ENCODE peak calls at places on chromosomes 2 and 18, in nine cellular contexts. Q, Y, I, C, P, A, R, G and S are unnamed samples.

GRCh38 chr18:5542393-5543035 is 1.3 kb downstream of the EPB41L3 start:
- DNase-seq in P (peak), Q (no peak), R (no peak), A (peak), I (no peak), Y (peak), G (no peak), C (no peak), S (no peak)

GRCh38 chr2:101328474-101329007 is 20.0 kb upstream of the RNF149 start:
- DNase-seq in Y (no peak), P (no peak), I (no peak), A (no peak), G (no peak), Q (no peak), C (no peak), R (no peak), S (no peak)

GRCh38 chr18:32798209-32798960 is 25.6 kb upstream of the KLHL14 start:
- DNase-seq in Y (no peak), A (no peak), Q (no peak), C (no peak), R (no peak), G (no peak), I (no peak), P (no peak), S (no peak)

GRCh38 chr2:125696573-125696972 is 959.4 kb upstream of the GYPC start:
- DNase-seq in Q (no peak), A (no peak), R (no peak), Y (no peak), I (no peak), G (no peak), C (no peak), P (no peak), S (no peak)

GRCh38 chr2:30511122-30512083 is 64.4 kb downstream of the LCLAT1 start:
- DNase-seq in Y (peak), Q (no peak), G (no peak), A (no peak), R (no peak), P (no peak), C (no peak), I (no peak), S (no peak)

GRCh38 chr18:36578871-36579270 is 249.9 kb downstream of the TPGS2 start:
- DNase-seq in G (no peak), R (no peak), Y (no peak), C (no peak), P (no peak), Q (no peak), A (no peak), I (no peak), S (no peak)

GRCh38 chr2:164785447-164785846 is 56.2 kb downstream of the COBLL1 start:
- DNase-seq in Q (no peak), A (no peak), C (no peak), I (no peak), G (no peak), Y (no peak), P (no peak), R (no peak), S (no peak)

GRCh38 chr2:10788855-10789254 is 23.7 kb downstream of the PDIA6 start:
- DNase-seq in G (no peak), A (no peak), P (no peak), Y (no peak), R (no peak), I (no peak), Q (no peak), C (no peak), S (no peak)

GRCh38 chr2:165474621-165475269 is 5.2 kb downstream of the CSRNP3 start:
- DNase-seq in Q (no peak), Y (no peak), G (no peak), A (no peak), C (no peak), I (no peak), P (no peak), R (no peak), S (no peak)

GRCh38 chr2:100976634-100977391 is 25.3 kb upstream of the RPL31 start:
- DNase-seq in R (no peak), Y (no peak), C (no peak), P (no peak), Q (no peak), A (no peak), I (no peak), G (peak), S (no peak)

GRCh38 chr2:176178807-176179271 is 9.6 kb upstream of the HOXD1 start:
- DNase-seq in G (no peak), C (no peak), P (peak), Y (no peak), Q (no peak), R (no peak), I (no peak), A (no peak), S (no peak)
- H3K27ac ChIP-seq in G (no peak), C (no peak), P (no peak), Y (no peak), Q (no peak), R (no peak), I (no peak), A (no peak), S (no peak)

GRCh38 chr2:240604939-240605716 is 18.6 kb downstream of the CAPN10 start:
- DNase-seq in Y (no peak), G (no peak), R (no peak), Q (no peak), P (no peak), I (no peak), C (no peak), A (peak), S (no peak)
- H3K27ac ChIP-seq in Y (no peak), G (peak), R (no peak), Q (no peak), P (no peak), I (peak), C (no peak), A (no peak), S (peak)

GRCh38 chr2:8634466-8635172 is 47.2 kb upstream of the ID2 start:
- DNase-seq in C (no peak), Y (no peak), A (no peak), Q (no peak), G (no peak), R (no peak), P (no peak), I (no peak), S (no peak)

GRCh38 chr2:8638327-8638726 is 43.5 kb upstream of the ID2 start:
- DNase-seq in C (no peak), A (no peak), I (no peak), R (no peak), G (no peak), Q (no peak), Y (no peak), P (peak), S (no peak)

GRCh38 chr2:8636691-8637636 is 44.9 kb upstream of the ID2 start:
- DNase-seq in I (no peak), A (no peak), Y (no peak), C (no peak), Q (no peak), R (no peak), P (peak), G (no peak), S (no peak)

GRCh38 chr2:8633735-8634313 is 48.0 kb upstream of the ID2 start:
- DNase-seq in R (peak), G (no peak), Q (no peak), A (no peak), Y (no peak), I (no peak), P (no peak), C (no peak), S (no peak)

GRCh38 chr2:8636041-8636491 is 45.8 kb upstream of the ID2 start:
- DNase-seq in A (no peak), G (no peak), C (no peak), Y (no peak), P (no peak), R (no peak), I (no peak), Q (no peak), S (no peak)
- H3K27ac ChIP-seq in A (no peak), G (no peak), C (no peak), Y (no peak), P (peak), R (no peak), I (no peak), Q (no peak), S (no peak)

GRCh38 chr18:56696966-56697365 is 45.8 kb downstream of the WDR7 start:
- DNase-seq in A (no peak), P (no peak), R (no peak), G (no peak), Q (no peak), I (no peak), C (no peak), Y (no peak), S (no peak)

GRCh38 chr18:56702946-56703345 is 51.8 kb downstream of the WDR7 start:
- DNase-seq in P (no peak), I (no peak), C (peak), Q (no peak), G (no peak), Y (no peak), A (peak), R (peak), S (no peak)
- H3K27ac ChIP-seq in P (no peak), I (no peak), C (no peak), Q (no peak), G (no peak), Y (no peak), A (no peak), R (no peak), S (no peak)

GRCh38 chr2:113220970-113221708 is 47.4 kb downstream of the PSD4 start:
- DNase-seq in Y (no peak), C (no peak), Q (no peak), A (no peak), G (no peak), R (no peak), P (no peak), I (no peak), S (no peak)
- H3K27ac ChIP-seq in Y (no peak), C (no peak), Q (no peak), A (no peak), G (no peak), R (no peak), P (no peak), I (no peak), S (no peak)

DNA sequence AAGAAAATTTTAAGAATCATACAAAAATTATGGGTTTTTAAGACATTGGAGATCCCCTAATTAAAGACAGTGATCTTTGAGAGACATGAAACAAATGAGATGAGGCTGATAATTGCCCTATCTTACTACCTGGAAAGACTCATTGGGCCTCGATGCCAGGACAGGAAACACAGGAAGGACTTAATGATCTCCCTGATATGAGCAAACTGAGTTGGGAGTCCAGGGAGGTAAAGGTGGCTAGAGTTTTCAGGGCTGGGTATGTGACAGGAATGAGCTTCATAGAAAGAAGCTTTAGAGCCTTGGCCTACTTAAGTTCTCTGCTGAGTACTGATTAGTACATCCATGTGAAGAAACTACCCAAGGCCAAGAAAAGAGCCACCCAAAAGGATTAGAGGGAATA is 40.6 kb upstream of the GULP1 start:
- DNase-seq in C (no peak), R (no peak), A (no peak), G (no peak), I (no peak), Y (no peak), P (no peak), Q (no peak), S (no peak)
- H3K27ac ChIP-seq in C (no peak), R (no peak), A (no peak), G (no peak), I (no peak), Y (no peak), P (no peak), Q (no peak), S (no peak)